ENCODE peak calls at places on chromosomes 4 and X, in ten cellular contexts. B is HCT116, S is breast epithelium, K is transverse colon, E is cardiac muscle cell, Z is lower lobe of right lung, N is SK-N-SH, F is upper lobe of left lung, J is GM23338, D is fibroblast of lung. C is an unnamed sample.

GRCh38 chrX:124594017-124594651 is 247.8 kb downstream of the SH2D1A start:
- DNase-seq in Z (no peak), E (peak; percentile 0), N (no peak), F (no peak), J (no peak), K (no peak), S (no peak), D (no peak), B (no peak), C (no peak)

GRCh38 chr4:139207873-139208403 is 30.9 kb upstream of the ELF2 start:
- DNase-seq in N (no peak), S (no peak), F (no peak), D (no peak), Z (no peak), K (no peak), B (no peak), E (no peak), J (no peak), C (peak; percentile 23)

GRCh38 chr4:3464911-3465697 is 2.0 kb downstream of the DOK7 start:
- DNase-seq in B (no peak), J (no peak), F (peak; percentile 64), S (no peak), K (no peak), E (no peak), N (no peak), Z (no peak), D (no peak), C (peak; percentile 62)

GRCh38 chr4:149553959-149554520 is 261.6 kb downstream of the IQCM start:
- DNase-seq in D (peak; percentile 75), J (no peak), K (no peak), E (no peak), Z (no peak), N (no peak), F (no peak), S (no peak), B (no peak), C (no peak)

GRCh38 chr4:152100378-152101201 is 339.8 kb upstream of the GATB start:
- DNase-seq in J (no peak), Z (no peak), S (no peak), D (no peak), F (no peak), B (peak; percentile 22), K (peak; percentile 38), E (no peak), N (no peak), C (no peak)

GRCh38 chrX:79176028-79176427 is 31.5 kb downstream of the GPR174 start:
- DNase-seq in S (no peak), F (no peak), K (no peak), E (no peak), J (no peak), Z (no peak), D (no peak), N (no peak), B (no peak), C (no peak)

GRCh38 chrX:2500681-2501151 is at the start of the genes DHRSX and ZBED1:
- DNase-seq in F (peak; percentile 94), K (peak; percentile 48), J (no peak), S (no peak), D (peak; percentile 26), B (no peak), E (peak; percentile 47), Z (peak; percentile 62), N (peak; percentile 90), C (peak; percentile 66)

GRCh38 chr4:17111436-17111835 is 213.0 kb upstream of the LDB2 start:
- DNase-seq in N (no peak), K (no peak), J (no peak), B (no peak), E (no peak), F (no peak), S (no peak), D (no peak), Z (no peak), C (no peak)

GRCh38 chrX:8815460-8816065 is 14.4 kb upstream of the FAM9A start:
- DNase-seq in D (peak; percentile 27), E (peak; percentile 54), B (peak; percentile 2), S (no peak), J (peak; percentile 78), Z (no peak), F (no peak), N (peak; percentile 58), K (no peak), C (no peak)

GRCh38 chr4:184688447-184688846 is 38.9 kb downstream of the PRIMPOL start:
- DNase-seq in F (no peak), J (peak; percentile 53), S (no peak), N (no peak), K (no peak), E (peak; percentile 84), Z (no peak), B (peak; percentile 54), D (peak; percentile 94), C (no peak)

GRCh38 chrX:109312757-109313156 is 169.1 kb downstream of the GUCY2F start:
- DNase-seq in N (no peak), J (no peak), F (no peak), S (no peak), E (peak; percentile 6), K (no peak), Z (no peak), D (no peak), B (no peak), C (no peak)

GRCh38 chr4:80840396-80840795 is 190.1 kb upstream of the BMP3 start:
- DNase-seq in K (no peak), J (no peak), S (no peak), F (no peak), B (no peak), N (no peak), Z (no peak), D (peak; percentile 36), E (peak; percentile 15), C (no peak)
- H3K4me3 ChIP-seq in K (no peak overlapping the region), J (no peak overlapping the region), S (no peak overlapping the region), F (no peak overlapping the region), B (no peak overlapping the region), N (no peak overlapping the region), Z (no peak overlapping the region), D (no peak overlapping the region), E (no peak overlapping the region), C (no peak overlapping the region)

DNA sequence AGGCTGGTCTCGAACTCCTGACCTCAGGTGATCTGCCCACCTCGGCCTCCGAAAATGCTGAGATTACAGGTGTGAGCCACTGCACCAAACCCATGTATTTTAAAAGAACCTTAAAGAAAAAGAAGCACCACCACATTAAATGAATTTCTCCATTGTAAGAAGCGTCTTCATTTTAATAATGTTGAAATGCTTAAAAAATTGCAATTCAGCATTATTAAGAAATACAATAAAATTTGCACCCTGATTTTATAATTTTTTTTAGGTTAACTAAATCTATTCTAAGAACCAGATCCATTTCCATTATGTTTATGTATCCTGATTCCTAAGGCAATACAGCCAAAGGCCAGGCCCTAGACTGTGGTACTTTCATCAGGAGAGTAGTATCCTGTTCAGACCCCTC is 167.2 kb downstream of the BTC start:
- DNase-seq in B (no peak), K (no peak), Z (no peak), E (no peak), F (no peak), J (no peak), S (no peak), D (no peak), N (no peak), C (no peak)
- H3K4me1 ChIP-seq in B (peaks cover 99% of the 10 kb centered on the region), K (peaks cover 10% of the 10 kb centered on the region), Z (peaks cover 18% of the 10 kb centered on the region), E (no peaks in the 10 kb centered on the region), F (peaks cover 16% of the 10 kb centered on the region), J (no peaks in the 10 kb centered on the region), S (no peaks in the 10 kb centered on the region), D (peaks cover 11% of the 10 kb centered on the region), N (peaks cover 10% of the 10 kb centered on the region), C (no peaks in the 10 kb centered on the region)

DNA sequence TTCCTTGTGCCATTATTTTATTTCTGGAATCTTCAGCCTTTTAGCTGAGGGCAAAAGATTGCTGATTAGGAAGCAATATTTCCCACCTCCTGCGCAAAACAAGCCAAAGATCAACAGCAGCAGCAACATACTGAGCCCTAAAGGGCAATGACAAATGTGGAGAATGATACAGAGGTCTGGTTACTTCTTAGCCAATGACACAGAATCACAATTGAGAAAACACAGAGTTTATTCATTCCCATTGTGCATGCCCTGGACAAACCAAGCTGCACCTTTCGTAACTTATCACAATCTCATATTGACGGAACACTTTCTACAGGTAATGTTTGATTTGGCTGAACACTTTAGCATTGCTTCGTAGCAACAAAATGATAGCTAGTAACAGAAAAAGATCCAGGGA is 13.4 kb downstream of the F9 start:
- DNase-seq in K (no peak), F (no peak), B (no peak), Z (no peak), J (no peak), D (no peak), E (no peak), S (no peak), N (no peak), C (no peak)
- H3K27ac ChIP-seq in K (no peak overlapping the region), F (no peak overlapping the region), B (no peak overlapping the region), Z (no peak overlapping the region), J (no peak overlapping the region), D (no peak overlapping the region), E (no peak overlapping the region), S (no peak overlapping the region), N (no peak overlapping the region), C (no peak overlapping the region)

DNA sequence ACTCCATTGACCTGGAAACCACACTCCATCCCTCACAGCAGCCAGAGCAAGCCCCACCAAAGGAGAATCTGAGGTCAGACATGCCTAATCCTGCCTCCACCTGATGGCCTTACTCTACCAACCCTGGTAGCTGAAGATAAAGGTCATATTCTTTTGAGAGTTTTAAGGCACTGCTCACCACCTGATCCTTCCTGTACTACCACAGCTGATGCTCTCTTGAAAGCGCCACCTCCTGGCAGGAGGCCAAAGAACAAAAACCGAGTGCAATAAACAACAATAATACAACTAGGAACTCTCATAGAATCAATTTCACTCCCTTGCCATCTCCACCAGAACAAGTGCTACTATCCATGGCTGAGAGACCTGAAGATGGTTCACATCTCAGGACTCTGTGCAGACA is 301.6 kb downstream of the NAF1 start:
- DNase-seq in S (no peak), Z (no peak), D (no peak), F (no peak), N (no peak), B (no peak), E (no peak), J (peak; percentile 25), K (no peak), C (no peak)
- H3K4me3 ChIP-seq in S (no peak overlapping the region), Z (no peak overlapping the region), D (no peak overlapping the region), F (no peak overlapping the region), N (no peak overlapping the region), B (no peak overlapping the region), E (no peak overlapping the region), J (no peak overlapping the region), K (no peak overlapping the region), C (no peak overlapping the region)

DNA sequence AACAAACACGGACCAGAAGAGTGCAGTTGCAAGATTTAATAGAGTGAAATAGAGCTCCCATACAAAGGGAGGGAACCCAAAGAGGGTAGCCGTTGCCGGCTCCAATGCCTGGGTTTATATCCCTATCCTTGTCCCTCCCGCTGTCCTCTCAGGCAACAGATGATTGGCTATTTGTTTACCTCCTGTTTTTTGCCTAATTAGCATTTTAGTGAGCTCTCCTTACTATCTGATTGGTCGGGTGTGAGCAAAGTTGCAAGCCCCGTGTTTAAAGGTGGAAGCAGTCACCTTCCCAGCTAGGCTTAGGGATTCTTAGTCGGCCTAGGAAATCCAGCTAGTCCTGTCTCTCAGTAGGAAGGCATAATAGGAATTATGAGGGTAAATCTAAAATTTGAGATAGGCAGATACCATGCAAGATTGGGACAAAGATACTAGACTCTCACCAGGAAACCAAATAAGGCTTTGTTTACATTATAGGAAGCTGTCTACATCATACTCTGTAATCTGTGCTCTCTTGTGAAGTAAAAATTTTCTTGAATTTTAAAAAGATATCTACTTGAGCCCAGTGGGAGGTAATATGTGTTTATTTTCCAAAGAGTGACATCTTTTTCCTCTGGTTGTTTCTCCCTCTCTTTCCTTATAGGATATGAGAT is 65.9 kb downstream of the ATP10D start:
- DNase-seq in E (no peak), D (no peak), N (no peak), Z (no peak), S (no peak), K (no peak), J (no peak), F (no peak), B (no peak), C (no peak)
- H3K4me1 ChIP-seq in E (no peaks in the 10 kb centered on the region), D (peaks cover 2% of the 10 kb centered on the region), N (peaks cover 10% of the 10 kb centered on the region), Z (no peaks in the 10 kb centered on the region), S (no peaks in the 10 kb centered on the region), K (no peaks in the 10 kb centered on the region), J (no peaks in the 10 kb centered on the region), F (no peaks in the 10 kb centered on the region), B (peaks cover 6% of the 10 kb centered on the region), C (no peaks in the 10 kb centered on the region)